ENCODE peak calls at places on chromosomes 3 and 15, in nine cellular contexts. H is NCI-H510A treated with DMSO at 0.1 percent for 48 hours; F is cardiac fibroblast; V is fibroblast of the conjunctiva; I is activated gamma-delta T cell; C is NCI-H524; Y is HS-5; S is AG08395; W is activated CD4-positive, alpha-beta T cell treated with anti-CD3 and anti-CD28 coated beads, Interleukin-2, amount 50 U/mL, for 24 hours. T is an unnamed sample.

GRCh38 chr3:40137586-40138295 is 171.8 kb upstream of the EIF1B start:
- DNase-seq in H (no peak), F (peak), V (peak), I (no peak), C (no peak), Y (peak), S (peak), W (no peak), T (no peak)

GRCh38 chr15:87557871-87558270 is 698.7 kb downstream of the NTRK3 start:
- DNase-seq in H (no peak), F (no peak), V (no peak), I (no peak), C (no peak), Y (no peak), S (no peak), W (no peak), T (no peak)

GRCh38 chr15:29731865-29732264 is 90.4 kb downstream of the TJP1 start:
- DNase-seq in H (no peak), F (no peak), V (no peak), I (no peak), C (no peak), Y (no peak), S (no peak), W (no peak), T (no peak)

GRCh38 chr15:89163271-89164055 is 57.9 kb downstream of the RLBP1 start:
- DNase-seq in H (peak), F (no peak), V (no peak), I (no peak), C (peak), Y (no peak), S (no peak), W (no peak), T (no peak)

GRCh38 chr3:44685128-44685800 is 27.2 kb upstream of the ZNF502 start:
- DNase-seq in H (peak), F (peak), V (peak), I (peak), C (peak), Y (no peak), S (peak), W (peak), T (peak)

GRCh38 chr15:89108865-89109660 is 20.8 kb downstream of the ABHD2 start:
- DNase-seq in H (no peak), F (no peak), V (no peak), I (no peak), C (no peak), Y (no peak), S (no peak), W (no peak), T (no peak)

GRCh38 chr15:32819406-32819930 is 101.7 kb downstream of the GREM1 start:
- DNase-seq in H (no peak), F (no peak), V (no peak), I (no peak), C (no peak), Y (no peak), S (no peak), W (no peak), T (no peak)

GRCh38 chr3:165523801-165524200 is 313.4 kb downstream of the BCHE start:
- DNase-seq in H (no peak), F (peak), V (no peak), I (no peak), C (no peak), Y (peak), S (no peak), W (no peak), T (no peak)

GRCh38 chr3:2477635-2478034 is 379.0 kb downstream of the CNTN4 start:
- DNase-seq in H (no peak), F (no peak), V (no peak), I (no peak), C (peak), Y (no peak), S (no peak), W (no peak), T (no peak)

GRCh38 chr3:184426691-184427141 is 46.9 kb downstream of the CHRD start:
- DNase-seq in H (no peak), F (no peak), V (no peak), I (no peak), C (no peak), Y (no peak), S (no peak), W (no peak), T (no peak)

GRCh38 chr3:122189357-122189756 is 5.9 kb downstream of the CASR start:
- DNase-seq in H (no peak), F (no peak), V (no peak), I (no peak), C (no peak), Y (no peak), S (no peak), W (no peak), T (no peak)

GRCh38 chr3:45103334-45103733 is 42.8 kb downstream of the CDCP1 start:
- DNase-seq in H (no peak), F (no peak), V (no peak), I (no peak), C (no peak), Y (no peak), S (no peak), W (no peak), T (no peak)

GRCh38 chr15:101022306-101022705 is 103.1 kb downstream of the LRRK1 start:
- DNase-seq in H (no peak), F (no peak), V (no peak), I (no peak), C (no peak), Y (no peak), S (no peak), W (no peak), T (peak)

GRCh38 chr15:75350601-75351331 is 3.9 kb downstream of the NEIL1 start:
- DNase-seq in H (no peak), F (no peak), V (no peak), I (no peak), C (no peak), Y (no peak), S (no peak), W (no peak), T (no peak)

T was measured in mesothelial cell of epicardium.